ENCODE peak calls at places on chromosomes 13 and 19, in seven cellular contexts. One of them, this sample, is unnamed.

GRCh38 chr19:48685583-48685982 is 10.2 kb upstream of the FUT2 start:
- DNase-seq in bronchial epithelial cell: peak
- DNase-seq in ovary: no peak
- DNase-seq in astrocyte of the cerebellum: no peak
- DNase-seq in GM12865: no peak
- DNase-seq in cardiac fibroblast: no peak
- DNase-seq in CD4-positive, alpha-beta T cell: no peak
- DNase-seq in this sample: no peak

GRCh38 chr13:42740753-42741152 is 40.6 kb upstream of the FAM216B start:
- DNase-seq in cardiac fibroblast: peak
- DNase-seq in astrocyte of the cerebellum: no peak
- DNase-seq in ovary: peak
- DNase-seq in CD4-positive, alpha-beta T cell: no peak
- DNase-seq in GM12865: no peak
- DNase-seq in bronchial epithelial cell: peak
- DNase-seq in this sample: no peak

GRCh38 chr13:39526499-39526898 is 76.5 kb downstream of the LHFPL6 start:
- DNase-seq in GM12865: no peak
- DNase-seq in CD4-positive, alpha-beta T cell: no peak
- DNase-seq in cardiac fibroblast: no peak
- DNase-seq in astrocyte of the cerebellum: no peak
- DNase-seq in bronchial epithelial cell: no peak
- DNase-seq in ovary: no peak
- DNase-seq in this sample: no peak

GRCh38 chr19:2524840-2525723 is 49.2 kb downstream of the GADD45B start:
- DNase-seq in ovary: no peak
- DNase-seq in GM12865: no peak
- DNase-seq in cardiac fibroblast: peak
- DNase-seq in CD4-positive, alpha-beta T cell: no peak
- DNase-seq in bronchial epithelial cell: peak
- DNase-seq in astrocyte of the cerebellum: no peak
- DNase-seq in this sample: peak

GRCh38 chr19:8025321-8025720 is 19.9 kb upstream of the ELAVL1 start:
- DNase-seq in ovary: no peak
- DNase-seq in GM12865: no peak
- DNase-seq in cardiac fibroblast: no peak
- DNase-seq in CD4-positive, alpha-beta T cell: no peak
- DNase-seq in bronchial epithelial cell: no peak
- DNase-seq in astrocyte of the cerebellum: no peak
- DNase-seq in this sample: no peak

GRCh38 chr19:5103812-5104410 is 135.0 kb downstream of the KDM4B start:
- DNase-seq in ovary: no peak
- DNase-seq in GM12865: no peak
- DNase-seq in cardiac fibroblast: no peak
- DNase-seq in bronchial epithelial cell: no peak
- DNase-seq in astrocyte of the cerebellum: no peak
- DNase-seq in CD4-positive, alpha-beta T cell: no peak
- DNase-seq in this sample: no peak

GRCh38 chr13:43364210-43365041 is 341.0 kb downstream of the DNAJC15 start:
- DNase-seq in ovary: no peak
- DNase-seq in CD4-positive, alpha-beta T cell: no peak
- DNase-seq in cardiac fibroblast: peak
- DNase-seq in astrocyte of the cerebellum: peak
- DNase-seq in GM12865: no peak
- DNase-seq in bronchial epithelial cell: no peak
- DNase-seq in this sample: no peak

GRCh38 chr19:46970815-46971214 is 48.8 kb upstream of the NPAS1 start:
- DNase-seq in GM12865: no peak
- DNase-seq in bronchial epithelial cell: no peak
- DNase-seq in ovary: no peak
- DNase-seq in CD4-positive, alpha-beta T cell: no peak
- DNase-seq in cardiac fibroblast: peak
- DNase-seq in astrocyte of the cerebellum: no peak
- DNase-seq in this sample: peak

GRCh38 chr13:113997845-113998751 is 24.2 kb upstream of the C13orf46 start:
- DNase-seq in ovary: peak
- DNase-seq in CD4-positive, alpha-beta T cell: no peak
- DNase-seq in cardiac fibroblast: peak
- DNase-seq in GM12865: no peak
- DNase-seq in bronchial epithelial cell: no peak
- DNase-seq in astrocyte of the cerebellum: no peak
- DNase-seq in this sample: peak

GRCh38 chr19:42121666-42122069 is 10.6 kb downstream of the POU2F2 start:
- DNase-seq in astrocyte of the cerebellum: no peak
- DNase-seq in bronchial epithelial cell: peak
- DNase-seq in CD4-positive, alpha-beta T cell: peak
- DNase-seq in GM12865: peak
- DNase-seq in ovary: no peak
- DNase-seq in cardiac fibroblast: peak
- DNase-seq in this sample: peak

GRCh38 chr19:47637550-47637949 is 28.6 kb downstream of the BICRA start:
- DNase-seq in CD4-positive, alpha-beta T cell: no peak
- DNase-seq in GM12865: no peak
- DNase-seq in astrocyte of the cerebellum: no peak
- DNase-seq in ovary: no peak
- DNase-seq in bronchial epithelial cell: no peak
- DNase-seq in cardiac fibroblast: peak
- DNase-seq in this sample: no peak

GRCh38 chr13:106318941-106319411 is 216.5 kb downstream of the EFNB2 start:
- DNase-seq in GM12865: no peak
- DNase-seq in ovary: no peak
- DNase-seq in astrocyte of the cerebellum: peak
- DNase-seq in cardiac fibroblast: peak
- DNase-seq in CD4-positive, alpha-beta T cell: no peak
- DNase-seq in bronchial epithelial cell: peak
- DNase-seq in this sample: peak

GRCh38 chr13:53775807-53776206 is 747.2 kb downstream of the OLFM4 start:
- DNase-seq in astrocyte of the cerebellum: no peak
- DNase-seq in ovary: no peak
- DNase-seq in GM12865: no peak
- DNase-seq in bronchial epithelial cell: no peak
- DNase-seq in cardiac fibroblast: no peak
- DNase-seq in CD4-positive, alpha-beta T cell: no peak
- DNase-seq in this sample: no peak
- TF ChIP-seq CTCF in astrocyte of the cerebellum: no peak
- TF ChIP-seq CTCF in ovary: no peak
- TF ChIP-seq CTCF in GM12865: no peak
- TF ChIP-seq CTCF in bronchial epithelial cell: no peak
- TF ChIP-seq CTCF in cardiac fibroblast: no peak
- TF ChIP-seq CTCF in CD4-positive, alpha-beta T cell: no peak
- TF ChIP-seq CTCF in this sample: no peak

GRCh38 chr19:50476224-50476942 is at the start of the genes EMC10 and GARIN5A:
- DNase-seq in cardiac fibroblast: peak
- DNase-seq in astrocyte of the cerebellum: peak
- DNase-seq in ovary: peak
- DNase-seq in bronchial epithelial cell: peak
- DNase-seq in CD4-positive, alpha-beta T cell: peak
- DNase-seq in GM12865: peak
- DNase-seq in this sample: peak
- TF ChIP-seq CTCF in cardiac fibroblast: no peak
- TF ChIP-seq CTCF in astrocyte of the cerebellum: no peak
- TF ChIP-seq CTCF in ovary: peak
- TF ChIP-seq CTCF in bronchial epithelial cell: no peak
- TF ChIP-seq CTCF in CD4-positive, alpha-beta T cell: no peak
- TF ChIP-seq CTCF in GM12865: no peak
- TF ChIP-seq CTCF in this sample: no peak

GRCh38 chr13:102773441-102774209 is at the start of gene TEX30:
- DNase-seq in cardiac fibroblast: peak
- DNase-seq in astrocyte of the cerebellum: peak
- DNase-seq in bronchial epithelial cell: peak
- DNase-seq in GM12865: peak
- DNase-seq in CD4-positive, alpha-beta T cell: peak
- DNase-seq in ovary: peak
- DNase-seq in this sample: peak
- TF ChIP-seq CTCF in cardiac fibroblast: no peak
- TF ChIP-seq CTCF in astrocyte of the cerebellum: no peak
- TF ChIP-seq CTCF in bronchial epithelial cell: no peak
- TF ChIP-seq CTCF in GM12865: no peak
- TF ChIP-seq CTCF in CD4-positive, alpha-beta T cell: no peak
- TF ChIP-seq CTCF in ovary: peak
- TF ChIP-seq CTCF in this sample: no peak

GRCh38 chr19:19204181-19204580 is 967 bp upstream of the NR2C2AP start:
- DNase-seq in cardiac fibroblast: no peak
- DNase-seq in ovary: no peak
- DNase-seq in GM12865: no peak
- DNase-seq in astrocyte of the cerebellum: no peak
- DNase-seq in bronchial epithelial cell: no peak
- DNase-seq in CD4-positive, alpha-beta T cell: no peak
- DNase-seq in this sample: no peak
- TF ChIP-seq CTCF in cardiac fibroblast: no peak
- TF ChIP-seq CTCF in ovary: no peak
- TF ChIP-seq CTCF in GM12865: no peak
- TF ChIP-seq CTCF in astrocyte of the cerebellum: no peak
- TF ChIP-seq CTCF in bronchial epithelial cell: no peak
- TF ChIP-seq CTCF in CD4-positive, alpha-beta T cell: no peak
- TF ChIP-seq CTCF in this sample: peak

DNA sequence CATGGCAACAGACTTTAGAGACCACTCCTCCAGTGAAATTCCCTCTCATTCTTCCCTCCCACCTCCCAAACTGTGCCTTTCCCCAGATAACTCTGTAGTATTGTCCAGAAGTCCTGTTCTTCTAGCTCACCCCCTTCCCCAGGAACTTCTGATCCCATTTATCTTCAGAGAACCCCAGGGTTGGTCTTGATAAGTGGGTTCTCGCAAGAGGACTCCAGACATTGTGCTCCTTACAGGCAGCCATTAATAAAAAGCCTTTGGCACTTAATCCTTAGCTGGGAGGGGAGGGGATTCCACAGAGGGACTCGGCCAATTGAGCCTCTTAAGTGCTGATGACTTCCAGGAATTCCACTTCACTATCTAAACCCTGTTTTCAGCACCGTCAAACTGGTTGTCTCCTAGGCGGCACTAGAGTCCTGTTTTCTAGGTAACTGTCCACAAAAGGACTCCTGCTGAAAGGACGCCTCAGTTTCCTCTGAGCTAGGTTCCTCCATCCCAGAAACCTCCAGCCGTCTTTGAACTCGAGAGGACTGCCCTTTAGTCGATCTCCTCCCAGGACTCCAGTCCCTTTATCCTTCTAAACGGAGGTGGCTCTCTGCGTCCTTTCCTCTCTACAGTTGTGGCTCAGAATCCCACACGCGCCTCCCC is 2.0 kb downstream of the LTBP4 start:
- DNase-seq in cardiac fibroblast: peak
- DNase-seq in CD4-positive, alpha-beta T cell: no peak
- DNase-seq in ovary: no peak
- DNase-seq in astrocyte of the cerebellum: no peak
- DNase-seq in bronchial epithelial cell: peak
- DNase-seq in GM12865: no peak
- DNase-seq in this sample: peak
- TF ChIP-seq CTCF in cardiac fibroblast: no peak
- TF ChIP-seq CTCF in CD4-positive, alpha-beta T cell: no peak
- TF ChIP-seq CTCF in ovary: no peak
- TF ChIP-seq CTCF in astrocyte of the cerebellum: peak
- TF ChIP-seq CTCF in bronchial epithelial cell: no peak
- TF ChIP-seq CTCF in GM12865: no peak
- TF ChIP-seq CTCF in this sample: no peak

GRCh38 chr19:10828981-10829821 is 6.8 kb downstream of the TMED1 start:
- DNase-seq in bronchial epithelial cell: no peak
- DNase-seq in cardiac fibroblast: no peak
- DNase-seq in CD4-positive, alpha-beta T cell: no peak
- DNase-seq in ovary: no peak
- DNase-seq in astrocyte of the cerebellum: no peak
- DNase-seq in GM12865: no peak
- DNase-seq in this sample: no peak
- TF ChIP-seq CTCF in bronchial epithelial cell: no peak
- TF ChIP-seq CTCF in cardiac fibroblast: peak
- TF ChIP-seq CTCF in CD4-positive, alpha-beta T cell: no peak
- TF ChIP-seq CTCF in ovary: no peak
- TF ChIP-seq CTCF in astrocyte of the cerebellum: peak
- TF ChIP-seq CTCF in GM12865: no peak
- TF ChIP-seq CTCF in this sample: peak

GRCh38 chr19:6667114-6667627 is 2.8 kb downstream of the TNFSF14 start:
- DNase-seq in cardiac fibroblast: no peak
- DNase-seq in GM12865: no peak
- DNase-seq in bronchial epithelial cell: peak
- DNase-seq in astrocyte of the cerebellum: no peak
- DNase-seq in CD4-positive, alpha-beta T cell: no peak
- DNase-seq in ovary: no peak
- DNase-seq in this sample: no peak

GRCh38 chr19:6662692-6663091 is 7.3 kb downstream of the TNFSF14 start:
- DNase-seq in GM12865: no peak
- DNase-seq in ovary: no peak
- DNase-seq in CD4-positive, alpha-beta T cell: no peak
- DNase-seq in bronchial epithelial cell: no peak
- DNase-seq in astrocyte of the cerebellum: no peak
- DNase-seq in cardiac fibroblast: no peak
- DNase-seq in this sample: no peak

GRCh38 chr19:6664916-6665315 is 5.0 kb downstream of the TNFSF14 start:
- DNase-seq in cardiac fibroblast: no peak
- DNase-seq in CD4-positive, alpha-beta T cell: no peak
- DNase-seq in astrocyte of the cerebellum: no peak
- DNase-seq in GM12865: no peak
- DNase-seq in ovary: no peak
- DNase-seq in bronchial epithelial cell: no peak
- DNase-seq in this sample: no peak

GRCh38 chr19:6660930-6661329 is 9.0 kb downstream of the TNFSF14 start:
- DNase-seq in astrocyte of the cerebellum: no peak
- DNase-seq in ovary: peak
- DNase-seq in GM12865: no peak
- DNase-seq in bronchial epithelial cell: no peak
- DNase-seq in CD4-positive, alpha-beta T cell: no peak
- DNase-seq in cardiac fibroblast: no peak
- DNase-seq in this sample: no peak

GRCh38 chr19:6663236-6664187 is 6.4 kb downstream of the TNFSF14 start:
- DNase-seq in astrocyte of the cerebellum: no peak
- DNase-seq in GM12865: no peak
- DNase-seq in CD4-positive, alpha-beta T cell: no peak
- DNase-seq in bronchial epithelial cell: no peak
- DNase-seq in ovary: no peak
- DNase-seq in cardiac fibroblast: peak
- DNase-seq in this sample: no peak
- TF ChIP-seq CTCF in astrocyte of the cerebellum: no peak
- TF ChIP-seq CTCF in GM12865: no peak
- TF ChIP-seq CTCF in CD4-positive, alpha-beta T cell: no peak
- TF ChIP-seq CTCF in bronchial epithelial cell: no peak
- TF ChIP-seq CTCF in ovary: no peak
- TF ChIP-seq CTCF in cardiac fibroblast: no peak
- TF ChIP-seq CTCF in this sample: no peak